ENCODE peak calls at places on chromosome 5, in eight cellular contexts. W is left colon; Z is brain pericyte; B is KBM-7; X is posterior vena cava; H is GM19239; G is T-helper 2 cell; M is CD4-positive, alpha-beta T cell. V is an unnamed sample.

GRCh38 chr5:74556631-74557595 is 83.6 kb downstream of the ENC1 start:
- DNase-seq in X (no peak), H (no peak), G (no peak), W (no peak), M (no peak), B (no peak), Z (no peak), V (no peak)

GRCh38 chr5:1753490-1753889 is 46.1 kb downstream of the MRPL36 start:
- DNase-seq in B (no peak), Z (no peak), X (peak), W (no peak), M (no peak), H (no peak), G (no peak), V (no peak)

GRCh38 chr5:135113323-135113722 is 79.3 kb upstream of the PITX1 start:
- DNase-seq in Z (no peak), M (no peak), H (no peak), W (no peak), B (no peak), X (peak), G (no peak), V (no peak)

GRCh38 chr5:150203832-150204587 is 14.1 kb downstream of the SLC6A7 start:
- DNase-seq in Z (no peak), B (no peak), M (no peak), W (no peak), H (no peak), G (no peak), X (no peak), V (no peak)

GRCh38 chr5:1345876-1346626 is 1.2 kb upstream of the CLPTM1L start:
- DNase-seq in X (no peak), G (no peak), W (peak), H (no peak), B (no peak), Z (no peak), M (no peak), V (no peak)

GRCh38 chr5:1545798-1546355 is 22.1 kb upstream of the LPCAT1 start:
- DNase-seq in W (no peak), G (no peak), H (no peak), M (no peak), Z (no peak), B (no peak), X (peak), V (no peak)

GRCh38 chr5:27208051-27208450 is 169.7 kb upstream of the CDH9 start:
- DNase-seq in W (no peak), Z (no peak), M (no peak), B (no peak), H (no peak), G (no peak), X (no peak), V (no peak)

GRCh38 chr5:172178301-172179031 is 9.6 kb downstream of the STK10 start:
- DNase-seq in H (no peak), M (no peak), B (peak), X (peak), Z (no peak), G (no peak), W (no peak), V (no peak)

GRCh38 chr5:155024015-155024414 is 10.5 kb downstream of the KIF4B start:
- DNase-seq in H (no peak), M (no peak), B (no peak), X (no peak), W (no peak), G (no peak), Z (no peak), V (peak)

GRCh38 chr5:77864997-77865396 is 88.9 kb upstream of the TBCA start:
- DNase-seq in W (no peak), G (no peak), B (no peak), M (no peak), H (no peak), Z (no peak), X (no peak), V (no peak)

GRCh38 chr5:128407956-128408355 is 130.1 kb downstream of the FBN2 start:
- DNase-seq in G (no peak), X (no peak), M (no peak), B (no peak), H (no peak), Z (no peak), W (no peak), V (no peak)

GRCh38 chr5:75510836-75511434 is 494 bp downstream of the CERT1 start:
- DNase-seq in M (no peak), Z (no peak), B (no peak), W (peak), X (peak), G (peak), H (no peak), V (no peak)

GRCh38 chr5:140141241-140141640 is 15.5 kb downstream of the IGIP start:
- DNase-seq in M (no peak), B (no peak), X (no peak), G (no peak), W (no peak), H (no peak), Z (no peak), V (no peak)

GRCh38 chr5:82886911-82887310 is 190.3 kb downstream of the TMEM167A start:
- DNase-seq in Z (no peak), M (no peak), B (no peak), W (no peak), X (no peak), H (no peak), G (no peak), V (no peak)

GRCh38 chr5:110150199-110150598 is 460.5 kb downstream of the MAN2A1 start:
- DNase-seq in M (no peak), Z (peak), G (no peak), W (no peak), X (no peak), H (no peak), B (no peak), V (no peak)

GRCh38 chr5:75640826-75641225 is 29.6 kb downstream of the ANKDD1B start:
- DNase-seq in G (no peak), M (no peak), B (no peak), H (no peak), W (no peak), X (no peak), Z (no peak), V (no peak)

GRCh38 chr5:149205625-149206523 is 64.6 kb downstream of the ABLIM3 start:
- DNase-seq in Z (peak), W (no peak), M (no peak), G (no peak), H (no peak), X (peak), B (no peak), V (no peak)

GRCh38 chr5:1342268-1342667 is 2.6 kb downstream of the CLPTM1L start:
- DNase-seq in X (no peak), H (no peak), G (no peak), Z (no peak), B (no peak), M (no peak), W (no peak), V (no peak)

GRCh38 chr5:83488271-83488670 is 16.7 kb downstream of the VCAN start:
- DNase-seq in M (no peak), W (no peak), Z (no peak), H (no peak), B (no peak), G (no peak), X (no peak), V (no peak)

GRCh38 chr5:31581498-31582099 is 49.5 kb downstream of the C5orf22 start:
- DNase-seq in B (peak), M (no peak), Z (no peak), G (no peak), W (no peak), X (no peak), H (no peak), V (no peak)

GRCh38 chr5:157161996-157162395 is 4.1 kb downstream of the GARIN3 start:
- DNase-seq in W (no peak), B (no peak), M (no peak), Z (no peak), H (no peak), X (no peak), G (no peak), V (no peak)

GRCh38 chr5:133114166-133114932 is 62.5 kb downstream of the HSPA4 start:
- DNase-seq in G (no peak), H (no peak), M (no peak), Z (no peak), X (peak), W (no peak), B (no peak), V (no peak)

GRCh38 chr5:112914584-112914983 is 7.4 kb downstream of the REEP5 start:
- DNase-seq in B (no peak), H (no peak), Z (no peak), G (no peak), X (no peak), M (no peak), W (no peak), V (no peak)

GRCh38 chr5:108801776-108802175 is 54.1 kb downstream of the FER start:
- DNase-seq in X (no peak), Z (peak), W (no peak), B (peak), M (no peak), H (no peak), G (no peak), V (no peak)

GRCh38 chr5:73019766-73020165 is 63.9 kb downstream of the FCHO2 start:
- DNase-seq in G (no peak), B (no peak), W (no peak), X (no peak), H (no peak), Z (no peak), M (no peak), V (no peak)

GRCh38 chr5:138536215-138536614 is 6.8 kb downstream of the ETF1 start:
- DNase-seq in G (no peak), Z (no peak), X (no peak), W (no peak), B (no peak), M (no peak), H (no peak), V (no peak)

GRCh38 chr5:115325291-115326019 is 29.0 kb upstream of the CCDC112 start:
- DNase-seq in Z (peak), G (no peak), H (no peak), B (no peak), W (no peak), M (no peak), X (no peak), V (no peak)

GRCh38 chr5:83474170-83474796 is 2.7 kb downstream of the VCAN start:
- DNase-seq in W (peak), B (peak), X (peak), G (no peak), H (peak), Z (peak), M (no peak), V (peak)

GRCh38 chr5:58854396-58854795 is 271.5 kb downstream of the RAB3C start:
- DNase-seq in W (no peak), H (no peak), M (no peak), X (no peak), G (no peak), Z (no peak), B (peak), V (no peak)

GRCh38 chr5:144150996-144151395 is 19.5 kb downstream of the YIPF5 start:
- DNase-seq in Z (no peak), G (no peak), W (no peak), H (no peak), B (no peak), M (no peak), X (no peak), V (no peak)

GRCh38 chr5:53027913-53028312 is 38.8 kb downstream of the ITGA2 start:
- DNase-seq in B (no peak), X (peak), M (no peak), G (no peak), W (no peak), H (no peak), Z (peak), V (no peak)

GRCh38 chr5:80481019-80481893 is 6.6 kb upstream of the FAM151B start:
- DNase-seq in M (peak), X (no peak), B (peak), G (no peak), W (peak), Z (no peak), H (peak), V (peak)

GRCh38 chr5:98157368-98157767 is 616.1 kb upstream of the RGMB start:
- DNase-seq in Z (no peak), W (no peak), G (no peak), H (no peak), B (no peak), X (no peak), M (no peak), V (no peak)

GRCh38 chr5:34531736-34532135 is 124.4 kb upstream of the RAI14 start:
- DNase-seq in B (no peak), G (no peak), W (no peak), M (no peak), X (no peak), H (no peak), Z (no peak), V (no peak)

GRCh38 chr5:14217587-14217986 is 74.4 kb downstream of the TRIO start:
- DNase-seq in G (no peak), Z (no peak), W (peak), X (no peak), M (no peak), H (no peak), B (no peak), V (no peak)

GRCh38 chr5:173727839-173728778 is 111.7 kb upstream of the BOD1 start:
- DNase-seq in H (no peak), W (no peak), B (no peak), M (no peak), Z (no peak), G (no peak), X (peak), V (no peak)

V was measured in GM12864.